ENCODE peak calls at places on chromosomes 2 and 18, in eight cellular contexts. T, Y, V, W, L, Q, C and K are unnamed samples.

GRCh38 chr18:13260927-13261471 is 42.4 kb downstream of the LDLRAD4 start:
- ATAC-seq in T (no peak), Y (no peak), V (peak; percentile 7), W (no peak), L (no peak), Q (no peak), C (no peak), K (peak; percentile 22)

GRCh38 chr2:191710411-191710900 is 32.5 kb downstream of the NABP1 start:
- ATAC-seq in T (peak; percentile 71), Y (no peak), V (no peak), W (peak; percentile 56), L (no peak), Q (no peak), C (no peak), K (no peak)

GRCh38 chr2:233148354-233148753 is 88.2 kb downstream of the INPP5D start:
- ATAC-seq in T (no peak), Y (no peak), V (no peak), W (no peak), L (no peak), Q (no peak), C (no peak), K (no peak)

GRCh38 chr18:46264255-46264654 is 160.1 kb downstream of the HAUS1 start:
- ATAC-seq in T (no peak), Y (peak; percentile 36), V (no peak), W (no peak), L (no peak), Q (no peak), C (peak; percentile 73), K (no peak)

GRCh38 chr18:12597775-12598174 is 60.1 kb downstream of the SPIRE1 start:
- ATAC-seq in T (peak; percentile 76), Y (peak; percentile 79), V (peak; percentile 95), W (peak; percentile 73), L (no peak), Q (peak; percentile 91), C (no peak), K (no peak)

GRCh38 chr2:84940836-84941412 is 30.0 kb upstream of the KCMF1 start:
- ATAC-seq in T (no peak), Y (no peak), V (no peak), W (no peak), L (no peak), Q (no peak), C (no peak), K (no peak)

GRCh38 chr2:235709969-235710879 is 216.4 kb downstream of the AGAP1 start:
- ATAC-seq in T (no peak), Y (peak; percentile 28), V (no peak), W (no peak), L (no peak), Q (no peak), C (no peak), K (no peak)

GRCh38 chr18:77654302-77654701 is 404.7 kb downstream of the GALR1 start:
- ATAC-seq in T (no peak), Y (no peak), V (no peak), W (no peak), L (no peak), Q (no peak), C (no peak), K (no peak)

GRCh38 chr2:177161741-177162440 is 50.7 kb upstream of the HNRNPA3 start:
- ATAC-seq in T (no peak), Y (no peak), V (no peak), W (peak; percentile 50), L (peak; percentile 60), Q (no peak), C (peak; percentile 48), K (no peak)

GRCh38 chr18:59697236-59697932 is at the start of gene CCBE1:
- ATAC-seq in T (peak; percentile 51), Y (peak; percentile 92), V (peak; percentile 97), W (peak; percentile 66), L (no peak), Q (peak; percentile 83), C (no peak), K (peak; percentile 85)

GRCh38 chr18:60676807-60677206 is 304.2 kb upstream of the MC4R start:
- ATAC-seq in T (no peak), Y (no peak), V (no peak), W (no peak), L (no peak), Q (no peak), C (no peak), K (no peak)

GRCh38 chr2:694174-694573 is 17.0 kb upstream of the TMEM18 start:
- ATAC-seq in T (no peak), Y (no peak), V (no peak), W (peak; percentile 80), L (no peak), Q (no peak), C (no peak), K (no peak)

GRCh38 chr2:158491072-158491471 is 34.3 kb downstream of the PKP4 start:
- ATAC-seq in T (no peak), Y (no peak), V (no peak), W (no peak), L (no peak), Q (no peak), C (no peak), K (no peak)

GRCh38 chr18:48805826-48806535 is 144.8 kb downstream of the SMAD7 start:
- ATAC-seq in T (no peak), Y (no peak), V (no peak), W (no peak), L (no peak), Q (no peak), C (no peak), K (no peak)

DNA sequence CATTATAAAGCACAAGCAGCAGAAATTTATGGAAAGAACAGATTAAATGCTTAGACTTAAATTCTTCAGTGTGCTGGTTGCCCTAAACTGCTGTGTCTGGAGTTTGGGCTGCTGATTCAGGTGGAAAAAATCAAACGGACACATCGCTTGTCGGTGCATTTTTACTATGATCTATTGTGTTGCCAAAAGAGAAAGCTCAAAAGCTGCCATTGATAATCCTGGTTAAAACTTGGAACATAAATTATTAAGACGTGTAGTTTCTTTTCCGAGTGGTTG is 263.3 kb downstream of the ATAD2B start:
- ATAC-seq in T (no peak), Y (no peak), V (no peak), W (no peak), L (no peak), Q (no peak), C (no peak), K (no peak)
- H3K4me3 ChIP-seq in T (peak overlapping the region; percentile 44), Y (peak overlapping the region; percentile 38), V (no peak overlapping the region), W (no peak overlapping the region), L (no peak overlapping the region), Q (no peak overlapping the region), C (no peak overlapping the region), K (peak overlapping the region; percentile 44)

GRCh38 chr2:176106636-176107539 is at the start of gene HOXD11:
- ATAC-seq in T (peak; percentile 67), Y (no peak), V (peak; percentile 42), W (peak; percentile 39), L (no peak), Q (no peak), C (no peak), K (no peak)
- H3K4me3 ChIP-seq in T (peak within 1 kb of the TSS; percentile 54), Y (peak within 1 kb of the TSS; percentile 26), V (no peak within 1 kb of the TSS), W (peak within 1 kb of the TSS; percentile 61), L (no peak within 1 kb of the TSS), Q (peak within 1 kb of the TSS; percentile 23), C (no peak within 1 kb of the TSS), K (peak within 1 kb of the TSS; percentile 39)

GRCh38 chr18:26791676-26792075 is 73.8 kb downstream of the AQP4 start:
- ATAC-seq in T (no peak), Y (no peak), V (no peak), W (peak; percentile 80), L (no peak), Q (no peak), C (no peak), K (no peak)

GRCh38 chr18:26792661-26793060 is 72.8 kb downstream of the AQP4 start:
- ATAC-seq in T (no peak), Y (no peak), V (no peak), W (peak; percentile 80), L (no peak), Q (no peak), C (no peak), K (no peak)

GRCh38 chr18:26794210-26795101 is 71.1 kb downstream of the AQP4 start:
- ATAC-seq in T (no peak), Y (no peak), V (no peak), W (no peak), L (peak; percentile 19), Q (no peak), C (no peak), K (no peak)
- H3K4me3 ChIP-seq in T (no peak overlapping the region), Y (no peak overlapping the region), V (no peak overlapping the region), W (no peak overlapping the region), L (no peak overlapping the region), Q (no peak overlapping the region), C (no peak overlapping the region), K (no peak overlapping the region)

GRCh38 chr2:201261471-201261870 is 1.1 kb downstream of the CASP8 start:
- ATAC-seq in T (no peak), Y (no peak), V (no peak), W (no peak), L (no peak), Q (no peak), C (peak; percentile 19), K (no peak)

GRCh38 chr2:201263774-201264173 is 3.4 kb downstream of the CASP8 start:
- ATAC-seq in T (no peak), Y (no peak), V (no peak), W (no peak), L (no peak), Q (no peak), C (no peak), K (no peak)

GRCh38 chr2:201262718-201263117 is 2.4 kb downstream of the CASP8 start:
- ATAC-seq in T (no peak), Y (no peak), V (no peak), W (no peak), L (no peak), Q (no peak), C (no peak), K (no peak)

GRCh38 chr2:201260302-201260800 is at the start of gene CASP8:
- ATAC-seq in T (no peak), Y (no peak), V (peak; percentile 41), W (no peak), L (peak; percentile 60), Q (peak; percentile 61), C (peak; percentile 52), K (peak; percentile 32)

GRCh38 chr2:201261911-201262310 is 1.6 kb downstream of the CASP8 start:
- ATAC-seq in T (no peak), Y (no peak), V (no peak), W (no peak), L (no peak), Q (no peak), C (no peak), K (no peak)
- H3K4me3 ChIP-seq in T (no peak overlapping the region), Y (peak overlapping the region; percentile 52), V (no peak overlapping the region), W (no peak overlapping the region), L (peak overlapping the region; percentile 36), Q (peak overlapping the region; percentile 41), C (peak overlapping the region; percentile 100), K (no peak overlapping the region)

GRCh38 chr2:86336350-86337234 is 834 bp downstream of the REEP1 start:
- ATAC-seq in T (no peak), Y (peak; percentile 35), V (peak; percentile 10), W (no peak), L (no peak), Q (no peak), C (no peak), K (no peak)
- H3K4me3 ChIP-seq in T (peak overlapping the region; percentile 85), Y (peak overlapping the region; percentile 60), V (peak overlapping the region; percentile 28), W (peak overlapping the region; percentile 41), L (no peak overlapping the region), Q (peak overlapping the region; percentile 59), C (no peak overlapping the region), K (peak overlapping the region; percentile 81)